ENCODE peak calls at places on chromosomes 6 and 20, in eight cellular contexts. D is B cell; E is AG08396; V is body of pancreas; G is C1 segment of cervical spinal cord; Q is GM10248; Z is activated effector memory CD4-positive, alpha-beta T cell treated with anti-CD3 and anti-CD28 coated beads, Interleukin-2, amount 50 U/mL, for 16 hours; L is mucosa of descending colon. F is an unnamed sample.

GRCh38 chr6:102015431-102015830 is 621.9 kb downstream of the GRIK2 start:
- DNase-seq in D (no peak), E (no peak), V (no peak), G (no peak), Q (no peak), Z (peak; percentile 45), L (peak; percentile 9), F (no peak)

GRCh38 chr6:132919476-132919875 is 105.1 kb downstream of the RPS12 start:
- DNase-seq in D (no peak), E (peak; percentile 73), V (peak; percentile 35), G (no peak), Q (no peak), Z (no peak), L (no peak), F (no peak)

GRCh38 chr20:51446656-51447055 is 95.9 kb downstream of the NFATC2 start:
- DNase-seq in D (no peak), E (peak; percentile 78), V (no peak), G (no peak), Q (no peak), Z (no peak), L (no peak), F (peak; percentile 39)

GRCh38 chr20:43477634-43478033 is 19.9 kb downstream of the SRSF6 start:
- DNase-seq in D (no peak), E (no peak), V (no peak), G (no peak), Q (no peak), Z (no peak), L (no peak), F (no peak)

GRCh38 chr6:114344216-114344970 is 1.6 kb upstream of the HS3ST5 start:
- DNase-seq in D (no peak), E (no peak), V (no peak), G (no peak), Q (no peak), Z (no peak), L (no peak), F (no peak)

GRCh38 chr6:11241793-11242201 is 9.3 kb upstream of the NEDD9 start:
- DNase-seq in D (no peak), E (peak; percentile 64), V (peak; percentile 81), G (peak; percentile 23), Q (no peak), Z (no peak), L (peak; percentile 51), F (no peak)

GRCh38 chr6:138795809-138796469 is at the start of gene ECT2L:
- DNase-seq in D (no peak), E (peak; percentile 58), V (peak; percentile 37), G (no peak), Q (no peak), Z (no peak), L (peak; percentile 90), F (peak; percentile 89)

GRCh38 chr20:11267131-11267761 is 593.4 kb upstream of the JAG1 start:
- DNase-seq in D (no peak), E (peak; percentile 88), V (peak; percentile 28), G (no peak), Q (peak; percentile 68), Z (no peak), L (no peak), F (peak; percentile 22)

GRCh38 chr6:134920422-134920821 is 29.5 kb downstream of the ALDH8A1 start:
- DNase-seq in D (no peak), E (no peak), V (no peak), G (no peak), Q (no peak), Z (no peak), L (no peak), F (no peak)

GRCh38 chr20:53609501-53610445 is 16.1 kb upstream of the ZNF217 start:
- DNase-seq in D (peak; percentile 46), E (no peak), V (no peak), G (no peak), Q (no peak), Z (peak; percentile 86), L (peak; percentile 82), F (peak; percentile 74)

GRCh38 chr20:4135385-4136077 is 120.2 kb upstream of the RNF24 start:
- DNase-seq in D (no peak), E (peak; percentile 91), V (peak; percentile 50), G (no peak), Q (no peak), Z (no peak), L (peak; percentile 73), F (peak; percentile 54)

GRCh38 chr20:25318471-25319240 is 70.8 kb downstream of the PYGB start:
- DNase-seq in D (peak; percentile 79), E (no peak), V (no peak), G (no peak), Q (peak; percentile 88), Z (no peak), L (peak; percentile 48), F (no peak)

GRCh38 chr20:50484271-50484976 is 25.8 kb upstream of the PTPN1 start:
- DNase-seq in D (no peak), E (no peak), V (no peak), G (no peak), Q (no peak), Z (no peak), L (no peak), F (no peak)

GRCh38 chr6:157726892-157727628 is 96.0 kb upstream of the SNX9 start:
- DNase-seq in D (no peak), E (no peak), V (peak; percentile 20), G (no peak), Q (no peak), Z (no peak), L (no peak), F (no peak)

GRCh38 chr6:105072799-105073199 is 107.0 kb downstream of the POPDC3 start:
- DNase-seq in D (no peak), E (no peak), V (no peak), G (no peak), Q (no peak), Z (no peak), L (no peak), F (no peak)

GRCh38 chr20:41654884-41655283 is 36.7 kb upstream of the CHD6 start:
- DNase-seq in D (no peak), E (peak; percentile 50), V (no peak), G (no peak), Q (no peak), Z (no peak), L (no peak), F (no peak)

GRCh38 chr6:112139052-112139451 is 51.7 kb downstream of the FAM229B start:
- DNase-seq in D (no peak), E (no peak), V (no peak), G (no peak), Q (no peak), Z (no peak), L (no peak), F (no peak)

GRCh38 chr6:2999005-2999620 is 581 bp upstream of the NQO2 start:
- DNase-seq in D (peak; percentile 50), E (no peak), V (no peak), G (no peak), Q (no peak), Z (no peak), L (peak; percentile 88), F (no peak)

GRCh38 chr6:139231206-139231605 is 60.6 kb downstream of the TXLNB start:
- DNase-seq in D (no peak), E (no peak), V (no peak), G (no peak), Q (no peak), Z (no peak), L (no peak), F (no peak)

GRCh38 chr6:11525468-11526155 is 11.9 kb upstream of the TMEM170B start:
- DNase-seq in D (no peak), E (no peak), V (no peak), G (no peak), Q (no peak), Z (no peak), L (no peak), F (peak; percentile 28)

GRCh38 chr20:12570371-12570770 is 438.4 kb upstream of the SPTLC3 start:
- DNase-seq in D (no peak), E (no peak), V (peak; percentile 33), G (no peak), Q (no peak), Z (no peak), L (no peak), F (peak; percentile 38)

GRCh38 chr6:136846046-136846445 is 23.7 kb downstream of the PEX7 start:
- DNase-seq in D (no peak), E (peak; percentile 42), V (peak; percentile 62), G (no peak), Q (peak; percentile 37), Z (no peak), L (no peak), F (peak; percentile 65)

GRCh38 chr6:131832363-131832762 is 24.5 kb downstream of the ENPP1 start:
- DNase-seq in D (no peak), E (no peak), V (peak; percentile 40), G (no peak), Q (no peak), Z (no peak), L (no peak), F (no peak)

GRCh38 chr6:106509420-106510089 is 119.7 kb downstream of the RTN4IP1 start:
- DNase-seq in D (peak; percentile 52), E (no peak), V (no peak), G (no peak), Q (peak; percentile 22), Z (no peak), L (no peak), F (no peak)

F was measured in colonic mucosa.